ENCODE peak calls at places on chromosomes 12 and 14, in seven cellular contexts. One of them, this sample, is unnamed.

GRCh38 chr14:61752626-61753025 is 9.6 kb upstream of the SNAPC1 start:
- DNase-seq in suprapubic skin: no peak
- DNase-seq in pancreas: no peak
- DNase-seq in astrocyte: peak
- DNase-seq in nephron progenitor cell: no peak
- DNase-seq in lower leg skin: no peak
- DNase-seq in astrocyte of the cerebellum: no peak
- DNase-seq in this sample: no peak

GRCh38 chr14:36383674-36384421 is 63.4 kb upstream of the MBIP start:
- DNase-seq in nephron progenitor cell: no peak
- DNase-seq in astrocyte: no peak
- DNase-seq in suprapubic skin: no peak
- DNase-seq in astrocyte of the cerebellum: no peak
- DNase-seq in lower leg skin: peak
- DNase-seq in pancreas: no peak
- DNase-seq in this sample: no peak

GRCh38 chr12:47896633-47897032 is 8.2 kb downstream of the VDR start:
- DNase-seq in suprapubic skin: no peak
- DNase-seq in lower leg skin: no peak
- DNase-seq in astrocyte of the cerebellum: no peak
- DNase-seq in pancreas: no peak
- DNase-seq in astrocyte: no peak
- DNase-seq in nephron progenitor cell: no peak
- DNase-seq in this sample: no peak

GRCh38 chr12:66014818-66015217 is 115.7 kb downstream of the LLPH start:
- DNase-seq in lower leg skin: no peak
- DNase-seq in nephron progenitor cell: no peak
- DNase-seq in pancreas: no peak
- DNase-seq in suprapubic skin: no peak
- DNase-seq in astrocyte of the cerebellum: no peak
- DNase-seq in astrocyte: peak
- DNase-seq in this sample: no peak

GRCh38 chr12:18492372-18493025 is 231.2 kb downstream of the PIK3C2G start:
- DNase-seq in lower leg skin: no peak
- DNase-seq in astrocyte: peak
- DNase-seq in pancreas: no peak
- DNase-seq in suprapubic skin: no peak
- DNase-seq in nephron progenitor cell: no peak
- DNase-seq in astrocyte of the cerebellum: no peak
- DNase-seq in this sample: no peak

GRCh38 chr12:19287302-19287701 is 152.0 kb upstream of the AEBP2 start:
- DNase-seq in nephron progenitor cell: no peak
- DNase-seq in astrocyte of the cerebellum: no peak
- DNase-seq in astrocyte: no peak
- DNase-seq in lower leg skin: no peak
- DNase-seq in pancreas: no peak
- DNase-seq in suprapubic skin: no peak
- DNase-seq in this sample: no peak

GRCh38 chr14:63492391-63492790 is 50.8 kb downstream of the PPP2R5E start:
- DNase-seq in astrocyte of the cerebellum: no peak
- DNase-seq in pancreas: no peak
- DNase-seq in suprapubic skin: no peak
- DNase-seq in lower leg skin: no peak
- DNase-seq in nephron progenitor cell: no peak
- DNase-seq in astrocyte: peak
- DNase-seq in this sample: no peak

GRCh38 chr12:68971404-68971803 is 38.4 kb upstream of the CPM start:
- DNase-seq in suprapubic skin: no peak
- DNase-seq in lower leg skin: no peak
- DNase-seq in nephron progenitor cell: no peak
- DNase-seq in pancreas: no peak
- DNase-seq in astrocyte of the cerebellum: no peak
- DNase-seq in astrocyte: peak
- DNase-seq in this sample: no peak

GRCh38 chr12:92551853-92552397 is 150.9 kb upstream of the PLEKHG7 start:
- DNase-seq in pancreas: no peak
- DNase-seq in lower leg skin: no peak
- DNase-seq in nephron progenitor cell: no peak
- DNase-seq in astrocyte: peak
- DNase-seq in astrocyte of the cerebellum: no peak
- DNase-seq in suprapubic skin: no peak
- DNase-seq in this sample: no peak

GRCh38 chr14:91906374-91906773 is 39.0 kb upstream of the TC2N start:
- DNase-seq in lower leg skin: no peak
- DNase-seq in astrocyte: no peak
- DNase-seq in suprapubic skin: no peak
- DNase-seq in astrocyte of the cerebellum: no peak
- DNase-seq in nephron progenitor cell: no peak
- DNase-seq in pancreas: no peak
- DNase-seq in this sample: no peak

GRCh38 chr14:93764211-93764659 is 24.1 kb downstream of the PRIMA1 start:
- DNase-seq in pancreas: no peak
- DNase-seq in nephron progenitor cell: no peak
- DNase-seq in suprapubic skin: no peak
- DNase-seq in astrocyte of the cerebellum: no peak
- DNase-seq in astrocyte: peak
- DNase-seq in lower leg skin: no peak
- DNase-seq in this sample: no peak

GRCh38 chr14:101054671-101055070 is 151.1 kb upstream of the RTL1 start:
- DNase-seq in nephron progenitor cell: no peak
- DNase-seq in suprapubic skin: no peak
- DNase-seq in astrocyte: peak
- DNase-seq in lower leg skin: no peak
- DNase-seq in astrocyte of the cerebellum: no peak
- DNase-seq in pancreas: no peak
- DNase-seq in this sample: no peak

GRCh38 chr14:91320266-91320665 is 75.8 kb upstream of the GPR68 start:
- DNase-seq in pancreas: no peak
- DNase-seq in astrocyte: no peak
- DNase-seq in suprapubic skin: no peak
- DNase-seq in lower leg skin: no peak
- DNase-seq in astrocyte of the cerebellum: no peak
- DNase-seq in nephron progenitor cell: no peak
- DNase-seq in this sample: no peak

GRCh38 chr14:51821822-51822221 is 38.6 kb upstream of the GNG2 start:
- DNase-seq in suprapubic skin: no peak
- DNase-seq in astrocyte of the cerebellum: no peak
- DNase-seq in pancreas: no peak
- DNase-seq in nephron progenitor cell: no peak
- DNase-seq in lower leg skin: no peak
- DNase-seq in astrocyte: no peak
- DNase-seq in this sample: no peak

GRCh38 chr12:75452675-75453330 is 27.8 kb upstream of the GLIPR1 start:
- DNase-seq in nephron progenitor cell: no peak
- DNase-seq in suprapubic skin: no peak
- DNase-seq in pancreas: no peak
- DNase-seq in lower leg skin: no peak
- DNase-seq in astrocyte of the cerebellum: peak
- DNase-seq in astrocyte: peak
- DNase-seq in this sample: no peak

GRCh38 chr12:3205742-3206519 is 128.8 kb downstream of the TSPAN9 start:
- DNase-seq in nephron progenitor cell: no peak
- DNase-seq in pancreas: peak
- DNase-seq in lower leg skin: no peak
- DNase-seq in suprapubic skin: no peak
- DNase-seq in astrocyte of the cerebellum: no peak
- DNase-seq in astrocyte: no peak
- DNase-seq in this sample: no peak

GRCh38 chr12:68373836-68374314 is 41.7 kb upstream of the MDM1 start:
- DNase-seq in astrocyte: no peak
- DNase-seq in suprapubic skin: no peak
- DNase-seq in lower leg skin: no peak
- DNase-seq in pancreas: no peak
- DNase-seq in nephron progenitor cell: no peak
- DNase-seq in astrocyte of the cerebellum: no peak
- DNase-seq in this sample: no peak

GRCh38 chr12:62170241-62170640 is 90.0 kb upstream of the USP15 start:
- DNase-seq in suprapubic skin: no peak
- DNase-seq in pancreas: no peak
- DNase-seq in nephron progenitor cell: no peak
- DNase-seq in astrocyte: no peak
- DNase-seq in lower leg skin: no peak
- DNase-seq in astrocyte of the cerebellum: no peak
- DNase-seq in this sample: no peak

GRCh38 chr14:96424104-96424989 is 32.4 kb downstream of the AK7 start:
- DNase-seq in pancreas: no peak
- DNase-seq in nephron progenitor cell: no peak
- DNase-seq in lower leg skin: no peak
- DNase-seq in astrocyte: peak
- DNase-seq in astrocyte of the cerebellum: peak
- DNase-seq in suprapubic skin: no peak
- DNase-seq in this sample: no peak

GRCh38 chr14:96368534-96368933 is 5.2 kb downstream of the GSKIP start:
- DNase-seq in astrocyte: no peak
- DNase-seq in astrocyte of the cerebellum: no peak
- DNase-seq in suprapubic skin: no peak
- DNase-seq in lower leg skin: no peak
- DNase-seq in pancreas: no peak
- DNase-seq in nephron progenitor cell: no peak
- DNase-seq in this sample: no peak

GRCh38 chr14:97270308-97270707 is 473.1 kb downstream of the VRK1 start:
- DNase-seq in suprapubic skin: no peak
- DNase-seq in nephron progenitor cell: no peak
- DNase-seq in lower leg skin: no peak
- DNase-seq in astrocyte of the cerebellum: peak
- DNase-seq in astrocyte: peak
- DNase-seq in pancreas: no peak
- DNase-seq in this sample: no peak

GRCh38 chr12:94062796-94063635 is 85.4 kb upstream of the PLXNC1 start:
- DNase-seq in pancreas: peak
- DNase-seq in astrocyte: no peak
- DNase-seq in astrocyte of the cerebellum: no peak
- DNase-seq in nephron progenitor cell: no peak
- DNase-seq in lower leg skin: no peak
- DNase-seq in suprapubic skin: no peak
- DNase-seq in this sample: no peak

DNA sequence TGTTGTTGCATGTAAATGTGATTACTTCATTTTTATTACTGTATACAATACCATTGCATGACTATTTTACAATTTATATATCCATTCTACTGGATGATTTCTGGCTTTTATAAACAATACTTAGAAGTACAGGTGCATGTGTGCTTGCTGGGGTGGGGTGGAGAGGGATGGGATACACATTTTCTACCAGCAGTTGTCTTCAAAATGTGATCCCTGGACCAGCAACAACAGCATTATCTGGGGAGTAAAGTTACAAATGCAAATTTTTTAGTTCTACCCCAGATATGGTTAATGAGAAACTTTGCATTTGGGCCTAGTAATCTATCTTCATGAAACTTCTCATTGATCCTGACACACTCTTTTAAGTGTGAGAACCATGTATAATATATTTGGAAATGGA is 905.4 kb upstream of the ATXN7L3B start:
- DNase-seq in pancreas: no peak
- DNase-seq in astrocyte of the cerebellum: no peak
- DNase-seq in nephron progenitor cell: no peak
- DNase-seq in suprapubic skin: no peak
- DNase-seq in lower leg skin: no peak
- DNase-seq in astrocyte: no peak
- DNase-seq in this sample: no peak
- TF ChIP-seq CTCF in pancreas: no peak
- TF ChIP-seq CTCF in astrocyte of the cerebellum: no peak
- TF ChIP-seq CTCF in nephron progenitor cell: no peak
- TF ChIP-seq CTCF in suprapubic skin: no peak
- TF ChIP-seq CTCF in lower leg skin: no peak
- TF ChIP-seq CTCF in astrocyte: no peak
- TF ChIP-seq CTCF in this sample: no peak

GRCh38 chr12:104501641-104502040 is 44.9 kb downstream of the CHST11 start:
- DNase-seq in astrocyte: no peak
- DNase-seq in nephron progenitor cell: no peak
- DNase-seq in suprapubic skin: no peak
- DNase-seq in lower leg skin: no peak
- DNase-seq in astrocyte of the cerebellum: no peak
- DNase-seq in pancreas: peak
- DNase-seq in this sample: no peak

GRCh38 chr12:104499668-104500328 is 43.0 kb downstream of the CHST11 start:
- DNase-seq in nephron progenitor cell: no peak
- DNase-seq in suprapubic skin: no peak
- DNase-seq in astrocyte of the cerebellum: no peak
- DNase-seq in astrocyte: no peak
- DNase-seq in pancreas: no peak
- DNase-seq in lower leg skin: no peak
- DNase-seq in this sample: no peak

GRCh38 chr12:104499207-104499606 is 42.5 kb downstream of the CHST11 start:
- DNase-seq in nephron progenitor cell: no peak
- DNase-seq in suprapubic skin: no peak
- DNase-seq in pancreas: no peak
- DNase-seq in astrocyte: no peak
- DNase-seq in lower leg skin: no peak
- DNase-seq in astrocyte of the cerebellum: no peak
- DNase-seq in this sample: no peak

GRCh38 chr12:104502662-104503061 is 45.9 kb downstream of the CHST11 start:
- DNase-seq in pancreas: no peak
- DNase-seq in astrocyte of the cerebellum: no peak
- DNase-seq in nephron progenitor cell: no peak
- DNase-seq in suprapubic skin: no peak
- DNase-seq in astrocyte: no peak
- DNase-seq in lower leg skin: no peak
- DNase-seq in this sample: no peak

DNA sequence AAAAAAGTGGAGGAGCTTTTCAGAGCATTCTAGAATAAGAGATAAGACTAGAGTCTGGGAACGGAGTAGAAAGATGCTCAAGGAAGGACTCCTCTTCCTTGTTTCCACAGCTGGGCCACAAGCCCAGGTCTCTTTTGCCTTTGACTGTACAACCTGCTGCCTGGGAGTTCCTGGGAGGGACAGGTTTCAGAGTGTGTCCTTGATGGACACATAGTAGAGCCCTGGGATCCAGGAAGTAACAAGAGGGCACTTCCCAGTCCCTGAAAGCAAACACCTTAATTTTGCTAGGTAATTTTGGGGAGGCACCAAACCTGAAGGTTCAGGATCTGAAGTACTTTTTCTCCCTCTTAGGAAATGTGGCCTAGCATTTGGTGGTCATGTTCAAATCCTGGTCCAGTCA is 44.4 kb downstream of the CHST11 start:
- DNase-seq in nephron progenitor cell: no peak
- DNase-seq in suprapubic skin: no peak
- DNase-seq in astrocyte: no peak
- DNase-seq in lower leg skin: no peak
- DNase-seq in astrocyte of the cerebellum: no peak
- DNase-seq in pancreas: no peak
- DNase-seq in this sample: no peak
- TF ChIP-seq CTCF in nephron progenitor cell: no peak
- TF ChIP-seq CTCF in suprapubic skin: no peak
- TF ChIP-seq CTCF in astrocyte: no peak
- TF ChIP-seq CTCF in lower leg skin: no peak
- TF ChIP-seq CTCF in astrocyte of the cerebellum: no peak
- TF ChIP-seq CTCF in pancreas: no peak
- TF ChIP-seq CTCF in this sample: no peak

GRCh38 chr14:68510951-68511726 is 281.7 kb downstream of the ZFP36L1 start:
- DNase-seq in pancreas: no peak
- DNase-seq in nephron progenitor cell: no peak
- DNase-seq in lower leg skin: no peak
- DNase-seq in astrocyte: peak
- DNase-seq in suprapubic skin: no peak
- DNase-seq in astrocyte of the cerebellum: peak
- DNase-seq in this sample: no peak
- TF ChIP-seq CTCF in pancreas: no peak
- TF ChIP-seq CTCF in nephron progenitor cell: no peak
- TF ChIP-seq CTCF in lower leg skin: no peak
- TF ChIP-seq CTCF in astrocyte: no peak
- TF ChIP-seq CTCF in suprapubic skin: no peak
- TF ChIP-seq CTCF in astrocyte of the cerebellum: peak
- TF ChIP-seq CTCF in this sample: no peak

GRCh38 chr12:90690120-90690519 is 264.9 kb downstream of the CCER1 start:
- DNase-seq in astrocyte of the cerebellum: no peak
- DNase-seq in suprapubic skin: no peak
- DNase-seq in pancreas: no peak
- DNase-seq in nephron progenitor cell: no peak
- DNase-seq in lower leg skin: no peak
- DNase-seq in astrocyte: no peak
- DNase-seq in this sample: no peak

GRCh38 chr12:90695415-90695814 is 259.6 kb downstream of the CCER1 start:
- DNase-seq in lower leg skin: no peak
- DNase-seq in pancreas: no peak
- DNase-seq in nephron progenitor cell: no peak
- DNase-seq in suprapubic skin: no peak
- DNase-seq in astrocyte of the cerebellum: no peak
- DNase-seq in astrocyte: no peak
- DNase-seq in this sample: no peak
- TF ChIP-seq CTCF in lower leg skin: no peak
- TF ChIP-seq CTCF in pancreas: no peak
- TF ChIP-seq CTCF in nephron progenitor cell: no peak
- TF ChIP-seq CTCF in suprapubic skin: no peak
- TF ChIP-seq CTCF in astrocyte of the cerebellum: no peak
- TF ChIP-seq CTCF in astrocyte: peak
- TF ChIP-seq CTCF in this sample: no peak